ENCODE peak calls at places on chromosomes 1 and 21, in seven cellular contexts. X is endothelial cell; U is stimulated activated CD4-positive, alpha-beta T cell treated with anti-CD3 and anti-CD28 coated beads, Interleukin-12 subunit alpha, Interleukin-12 subunit beta, amount 100 ng/mL, for 4 hours; Y is chondrocyte; Q is type B pancreatic cell; Z is bronchial epithelial cell; O is WTC11. R is an unnamed sample.

GRCh38 chr1:229058111-229058551 is 212.8 kb upstream of the RAB4A start:
- DNase-seq in X (no peak), U (peak), Y (no peak), Q (no peak), Z (peak), O (no peak), R (no peak)

GRCh38 chr1:246074421-246074820 is 432.7 kb downstream of the SMYD3 start:
- DNase-seq in X (no peak), U (no peak), Y (no peak), Q (no peak), Z (no peak), O (no peak), R (no peak)

GRCh38 chr1:232211149-232211548 is 418.8 kb downstream of the SIPA1L2 start:
- DNase-seq in X (peak), U (no peak), Y (no peak), Q (no peak), Z (no peak), O (peak), R (peak)

GRCh38 chr1:2592672-2593071 is 6.1 kb downstream of the PRXL2B start:
- DNase-seq in X (no peak), U (no peak), Y (no peak), Q (no peak), Z (no peak), O (no peak), R (no peak)

GRCh38 chr1:220511183-220511582 is 16.8 kb upstream of the MARK1 start:
- DNase-seq in X (no peak), U (no peak), Y (no peak), Q (no peak), Z (peak), O (no peak), R (peak)

GRCh38 chr1:243731974-243732373 is 118.1 kb downstream of the AKT3 start:
- DNase-seq in X (no peak), U (no peak), Y (no peak), Q (no peak), Z (no peak), O (no peak), R (no peak)

GRCh38 chr1:103371234-103371633 is 154.3 kb upstream of the RNPC3 start:
- DNase-seq in X (no peak), U (no peak), Y (no peak), Q (no peak), Z (peak), O (no peak), R (no peak)

GRCh38 chr1:154431586-154432373 is 26.6 kb downstream of the IL6R start:
- DNase-seq in X (no peak), U (peak), Y (no peak), Q (no peak), Z (peak), O (no peak), R (peak)

GRCh38 chr1:32540589-32540988 is 1.4 kb downstream of the ZBTB8A start:
- DNase-seq in X (no peak), U (no peak), Y (no peak), Q (no peak), Z (no peak), O (no peak), R (peak)

GRCh38 chr21:39452207-39452964 is 616 bp downstream of the SH3BGR start:
- DNase-seq in X (no peak), U (no peak), Y (no peak), Q (no peak), Z (peak), O (no peak), R (no peak)

GRCh38 chr1:164765993-164766720 is 207.2 kb downstream of the PBX1 start:
- DNase-seq in X (no peak), U (no peak), Y (no peak), Q (no peak), Z (no peak), O (no peak), R (no peak)

GRCh38 chr1:18542351-18542750 is 61.6 kb downstream of the KLHDC7A start:
- DNase-seq in X (no peak), U (no peak), Y (peak), Q (no peak), Z (no peak), O (no peak), R (no peak)

GRCh38 chr1:170929835-170930554 is 5.3 kb upstream of the MROH9 start:
- DNase-seq in X (peak), U (peak), Y (no peak), Q (no peak), Z (peak), O (no peak), R (peak)

GRCh38 chr21:46189213-46189958 is 5.1 kb upstream of the SPATC1L start:
- DNase-seq in X (no peak), U (no peak), Y (peak), Q (no peak), Z (peak), O (no peak), R (peak)